ENCODE peak calls at places on chromosomes 5 and 9, in nine cellular contexts. One of them, this sample, is unnamed.

GRCh38 chr9:104836235-104836634 is 72.3 kb downstream of the NIPSNAP3B start:
- DNase-seq in vagina: no peak
- DNase-seq in H1: no peak
- DNase-seq in breast epithelium: no peak
- DNase-seq in prostate gland: no peak
- DNase-seq in HepG2: no peak
- DNase-seq in HCT116: no peak
- DNase-seq in upper lobe of left lung: no peak
- DNase-seq in spleen: no peak
- DNase-seq in this sample: no peak

GRCh38 chr5:138139776-138140080 is 500 bp upstream of the NME5 start:
- DNase-seq in vagina: no peak
- DNase-seq in H1: no peak
- DNase-seq in breast epithelium: no peak
- DNase-seq in prostate gland: no peak
- DNase-seq in HepG2: no peak
- DNase-seq in HCT116: no peak
- DNase-seq in upper lobe of left lung: no peak
- DNase-seq in spleen: no peak
- DNase-seq in this sample: no peak

GRCh38 chr5:93892481-93892880 is 151.1 kb upstream of the POU5F2 start:
- DNase-seq in vagina: no peak
- DNase-seq in H1: no peak
- DNase-seq in breast epithelium: no peak
- DNase-seq in prostate gland: no peak
- DNase-seq in HepG2: no peak
- DNase-seq in HCT116: no peak
- DNase-seq in upper lobe of left lung: no peak
- DNase-seq in spleen: no peak
- DNase-seq in this sample: no peak

GRCh38 chr9:107397076-107398049 is 92.2 kb downstream of the KLF4 start:
- DNase-seq in vagina: no peak
- DNase-seq in H1: no peak
- DNase-seq in breast epithelium: no peak
- DNase-seq in prostate gland: peak
- DNase-seq in HepG2: no peak
- DNase-seq in HCT116: no peak
- DNase-seq in upper lobe of left lung: peak
- DNase-seq in spleen: no peak
- DNase-seq in this sample: no peak

GRCh38 chr5:126198509-126198908 is 224.7 kb upstream of the GRAMD2B start:
- DNase-seq in vagina: no peak
- DNase-seq in H1: no peak
- DNase-seq in breast epithelium: no peak
- DNase-seq in prostate gland: no peak
- DNase-seq in HepG2: no peak
- DNase-seq in HCT116: no peak
- DNase-seq in upper lobe of left lung: no peak
- DNase-seq in spleen: no peak
- DNase-seq in this sample: no peak

GRCh38 chr5:65830856-65831255 is 95.5 kb upstream of the ERBIN start:
- DNase-seq in vagina: no peak
- DNase-seq in H1: no peak
- DNase-seq in breast epithelium: no peak
- DNase-seq in prostate gland: no peak
- DNase-seq in HepG2: no peak
- DNase-seq in HCT116: no peak
- DNase-seq in upper lobe of left lung: no peak
- DNase-seq in spleen: no peak
- DNase-seq in this sample: no peak

GRCh38 chr9:72540348-72540873 is 19.0 kb downstream of the TMC1 start:
- DNase-seq in vagina: no peak
- DNase-seq in H1: no peak
- DNase-seq in breast epithelium: peak
- DNase-seq in prostate gland: peak
- DNase-seq in HepG2: no peak
- DNase-seq in HCT116: no peak
- DNase-seq in upper lobe of left lung: peak
- DNase-seq in spleen: no peak
- DNase-seq in this sample: no peak

GRCh38 chr9:124110307-124110915 is 98.8 kb downstream of the LHX2 start:
- DNase-seq in vagina: no peak
- DNase-seq in H1: no peak
- DNase-seq in breast epithelium: no peak
- DNase-seq in prostate gland: peak
- DNase-seq in HepG2: peak
- DNase-seq in HCT116: no peak
- DNase-seq in upper lobe of left lung: peak
- DNase-seq in spleen: no peak
- DNase-seq in this sample: no peak

GRCh38 chr5:107610795-107611194 is 59.9 kb downstream of the EFNA5 start:
- DNase-seq in vagina: no peak
- DNase-seq in H1: no peak
- DNase-seq in breast epithelium: no peak
- DNase-seq in prostate gland: no peak
- DNase-seq in HepG2: no peak
- DNase-seq in HCT116: no peak
- DNase-seq in upper lobe of left lung: no peak
- DNase-seq in spleen: no peak
- DNase-seq in this sample: no peak

GRCh38 chr5:113663879-113664278 is 150.4 kb downstream of the YTHDC2 start:
- DNase-seq in vagina: no peak
- DNase-seq in H1: peak
- DNase-seq in breast epithelium: no peak
- DNase-seq in prostate gland: no peak
- DNase-seq in HepG2: peak
- DNase-seq in HCT116: peak
- DNase-seq in upper lobe of left lung: no peak
- DNase-seq in spleen: no peak
- DNase-seq in this sample: no peak

GRCh38 chr9:77237896-77238295 is 60.6 kb downstream of the VPS13A start:
- DNase-seq in vagina: no peak
- DNase-seq in H1: no peak
- DNase-seq in breast epithelium: no peak
- DNase-seq in prostate gland: no peak
- DNase-seq in HepG2: no peak
- DNase-seq in HCT116: no peak
- DNase-seq in upper lobe of left lung: no peak
- DNase-seq in spleen: no peak
- DNase-seq in this sample: no peak

GRCh38 chr9:112890106-112891081 is at the start of gene SLC46A2:
- DNase-seq in vagina: no peak
- DNase-seq in H1: no peak
- DNase-seq in breast epithelium: no peak
- DNase-seq in prostate gland: no peak
- DNase-seq in HepG2: no peak
- DNase-seq in HCT116: no peak
- DNase-seq in upper lobe of left lung: peak
- DNase-seq in spleen: peak
- DNase-seq in this sample: no peak

GRCh38 chr5:179550511-179551342 is at the start of gene RUFY1:
- DNase-seq in vagina: no peak
- DNase-seq in H1: no peak
- DNase-seq in breast epithelium: peak
- DNase-seq in prostate gland: peak
- DNase-seq in HepG2: peak
- DNase-seq in HCT116: peak
- DNase-seq in upper lobe of left lung: peak
- DNase-seq in spleen: peak
- DNase-seq in this sample: peak

GRCh38 chr5:32709789-32710334 is 1.3 kb upstream of the NPR3 start:
- DNase-seq in vagina: no peak
- DNase-seq in H1: no peak
- DNase-seq in breast epithelium: no peak
- DNase-seq in prostate gland: peak
- DNase-seq in HepG2: peak
- DNase-seq in HCT116: peak
- DNase-seq in upper lobe of left lung: peak
- DNase-seq in spleen: peak
- DNase-seq in this sample: no peak

GRCh38 chr5:173568703-173569102 is 47.7 kb downstream of the BOD1 start:
- DNase-seq in vagina: no peak
- DNase-seq in H1: no peak
- DNase-seq in breast epithelium: no peak
- DNase-seq in prostate gland: no peak
- DNase-seq in HepG2: no peak
- DNase-seq in HCT116: no peak
- DNase-seq in upper lobe of left lung: no peak
- DNase-seq in spleen: no peak
- DNase-seq in this sample: no peak

GRCh38 chr5:97846646-97847045 is 663.6 kb upstream of the RIOK2 start:
- DNase-seq in vagina: no peak
- DNase-seq in H1: no peak
- DNase-seq in breast epithelium: no peak
- DNase-seq in prostate gland: no peak
- DNase-seq in HepG2: no peak
- DNase-seq in HCT116: no peak
- DNase-seq in upper lobe of left lung: no peak
- DNase-seq in spleen: no peak
- DNase-seq in this sample: no peak

GRCh38 chr5:123875444-123876264 is 363.7 kb downstream of the CSNK1G3 start:
- DNase-seq in vagina: no peak
- DNase-seq in H1: no peak
- DNase-seq in breast epithelium: no peak
- DNase-seq in prostate gland: no peak
- DNase-seq in HepG2: peak
- DNase-seq in HCT116: no peak
- DNase-seq in upper lobe of left lung: no peak
- DNase-seq in spleen: no peak
- DNase-seq in this sample: no peak

GRCh38 chr9:121728916-121729315 is 77.5 kb downstream of the DAB2IP start:
- DNase-seq in vagina: no peak
- DNase-seq in H1: no peak
- DNase-seq in breast epithelium: no peak
- DNase-seq in prostate gland: no peak
- DNase-seq in HepG2: no peak
- DNase-seq in HCT116: no peak
- DNase-seq in upper lobe of left lung: no peak
- DNase-seq in spleen: no peak
- DNase-seq in this sample: no peak

GRCh38 chr9:36625006-36625600 is 52.4 kb downstream of the MELK start:
- DNase-seq in vagina: no peak
- DNase-seq in H1: no peak
- DNase-seq in breast epithelium: no peak
- DNase-seq in prostate gland: no peak
- DNase-seq in HepG2: no peak
- DNase-seq in HCT116: peak
- DNase-seq in upper lobe of left lung: no peak
- DNase-seq in spleen: no peak
- DNase-seq in this sample: no peak

GRCh38 chr5:51382759-51383493 is at the start of gene ISL1:
- DNase-seq in vagina: no peak
- DNase-seq in H1: no peak
- DNase-seq in breast epithelium: no peak
- DNase-seq in prostate gland: peak
- DNase-seq in HepG2: no peak
- DNase-seq in HCT116: peak
- DNase-seq in upper lobe of left lung: peak
- DNase-seq in spleen: no peak
- DNase-seq in this sample: no peak

GRCh38 chr5:140284013-140284412 is 18.9 kb downstream of the PFDN1 start:
- DNase-seq in vagina: no peak
- DNase-seq in H1: no peak
- DNase-seq in breast epithelium: no peak
- DNase-seq in prostate gland: no peak
- DNase-seq in HepG2: no peak
- DNase-seq in HCT116: no peak
- DNase-seq in upper lobe of left lung: no peak
- DNase-seq in spleen: no peak
- DNase-seq in this sample: no peak
- TF ChIP-seq POLR2A in vagina: no peak
- TF ChIP-seq POLR2A in H1: no peak
- TF ChIP-seq POLR2A in breast epithelium: no peak
- TF ChIP-seq POLR2A in prostate gland: no peak
- TF ChIP-seq POLR2A in HepG2: no peak
- TF ChIP-seq POLR2A in HCT116: no peak
- TF ChIP-seq POLR2A in upper lobe of left lung: no peak
- TF ChIP-seq POLR2A in spleen: no peak
- TF ChIP-seq POLR2A in this sample: no peak

DNA sequence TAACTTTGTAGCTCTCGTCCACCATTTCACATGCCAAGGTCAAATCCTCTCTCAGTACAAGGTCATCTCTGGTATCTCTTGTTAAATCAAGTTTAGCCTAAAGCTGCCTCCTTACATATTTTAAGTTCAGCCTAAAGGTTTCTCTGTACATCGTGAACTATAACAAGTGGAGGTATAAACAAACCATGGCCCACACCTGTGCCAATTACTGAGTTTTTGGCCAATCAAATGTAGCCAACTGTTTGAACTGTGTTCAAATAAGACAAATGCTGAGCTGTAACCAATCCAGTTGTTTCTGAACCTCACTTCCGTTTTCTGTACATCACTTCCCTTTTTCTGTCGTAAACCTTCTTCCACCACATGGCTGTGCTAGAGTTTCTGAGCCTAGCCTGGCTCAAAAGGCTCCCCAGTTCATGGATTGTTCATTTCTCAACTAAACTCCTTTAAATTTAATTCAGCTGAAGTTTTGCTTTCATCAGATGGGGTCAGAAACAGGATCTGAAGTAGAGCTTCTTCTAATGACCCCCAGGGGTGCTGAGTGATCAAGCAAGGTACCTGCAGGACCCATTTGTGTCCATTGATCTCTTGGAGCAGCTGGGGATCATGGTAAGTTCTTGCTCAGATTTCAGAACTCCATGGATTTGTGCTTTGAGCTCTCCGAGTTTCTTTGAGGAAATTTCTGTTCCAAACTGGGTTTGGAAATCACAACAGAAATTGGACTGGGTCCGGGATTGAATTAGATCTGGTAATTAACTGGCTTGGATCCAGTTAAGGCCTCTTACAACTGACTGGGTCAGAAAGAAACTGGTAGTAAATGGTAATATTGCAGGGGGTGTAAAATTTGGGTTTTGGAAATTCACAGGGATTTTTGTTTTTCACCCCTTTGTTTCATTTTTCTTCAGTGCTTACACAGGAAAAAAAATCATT is 11.0 kb upstream of the NANS start:
- DNase-seq in vagina: no peak
- DNase-seq in H1: no peak
- DNase-seq in breast epithelium: no peak
- DNase-seq in prostate gland: no peak
- DNase-seq in HepG2: peak
- DNase-seq in HCT116: peak
- DNase-seq in upper lobe of left lung: no peak
- DNase-seq in spleen: no peak
- DNase-seq in this sample: peak
- TF ChIP-seq POLR2AphosphoS5 in vagina: no peak
- TF ChIP-seq POLR2AphosphoS5 in H1: no peak
- TF ChIP-seq POLR2AphosphoS5 in breast epithelium: no peak
- TF ChIP-seq POLR2AphosphoS5 in prostate gland: no peak
- TF ChIP-seq POLR2AphosphoS5 in HepG2: peak
- TF ChIP-seq POLR2AphosphoS5 in HCT116: peak
- TF ChIP-seq POLR2AphosphoS5 in upper lobe of left lung: peak
- TF ChIP-seq POLR2AphosphoS5 in spleen: no peak
- TF ChIP-seq POLR2AphosphoS5 in this sample: peak

GRCh38 chr9:133075925-133076324 is 14.1 kb downstream of the CEL start:
- DNase-seq in vagina: no peak
- DNase-seq in H1: no peak
- DNase-seq in breast epithelium: no peak
- DNase-seq in prostate gland: no peak
- DNase-seq in HepG2: peak
- DNase-seq in HCT116: no peak
- DNase-seq in upper lobe of left lung: no peak
- DNase-seq in spleen: no peak
- DNase-seq in this sample: no peak
- TF ChIP-seq POLR2A in vagina: no peak
- TF ChIP-seq POLR2A in H1: no peak
- TF ChIP-seq POLR2A in breast epithelium: no peak
- TF ChIP-seq POLR2A in prostate gland: no peak
- TF ChIP-seq POLR2A in HepG2: no peak
- TF ChIP-seq POLR2A in HCT116: no peak
- TF ChIP-seq POLR2A in upper lobe of left lung: no peak
- TF ChIP-seq POLR2A in spleen: no peak
- TF ChIP-seq POLR2A in this sample: no peak

GRCh38 chr9:129008986-129009583 is 19.0 kb downstream of the SH3GLB2 start:
- DNase-seq in vagina: no peak
- DNase-seq in H1: no peak
- DNase-seq in breast epithelium: no peak
- DNase-seq in prostate gland: no peak
- DNase-seq in HepG2: no peak
- DNase-seq in HCT116: no peak
- DNase-seq in upper lobe of left lung: no peak
- DNase-seq in spleen: no peak
- DNase-seq in this sample: no peak
- TF ChIP-seq POLR2AphosphoS5 in vagina: no peak
- TF ChIP-seq POLR2AphosphoS5 in H1: no peak
- TF ChIP-seq POLR2AphosphoS5 in breast epithelium: no peak
- TF ChIP-seq POLR2AphosphoS5 in prostate gland: no peak
- TF ChIP-seq POLR2AphosphoS5 in HepG2: no peak
- TF ChIP-seq POLR2AphosphoS5 in HCT116: no peak
- TF ChIP-seq POLR2AphosphoS5 in upper lobe of left lung: no peak
- TF ChIP-seq POLR2AphosphoS5 in spleen: peak
- TF ChIP-seq POLR2AphosphoS5 in this sample: no peak

This sample was measured in GM12878.